ENCODE peak calls at places on chromosomes 11 and 22, in six cellular contexts. C, W, F, I, U and X are unnamed samples.

GRCh38 chr11:64638017-64638664 is 47.1 kb downstream of the SLC22A12 start:
- DNase-seq in W (no peak), C (no peak), U (no peak), F (no peak), I (peak; percentile 83), X (no peak)

GRCh38 chr11:62842171-62842717 is 2.9 kb upstream of the WDR74 start:
- DNase-seq in I (peak; percentile 50), F (no peak), U (peak; percentile 36), C (peak; percentile 56), W (no peak), X (peak; percentile 71)

GRCh38 chr11:61917357-61918109 is at the start of gene RAB3IL1:
- DNase-seq in W (peak; percentile 1), U (no peak), F (peak; percentile 70), C (no peak), I (peak; percentile 85), X (no peak)

GRCh38 chr11:45560153-45560934 is 105.1 kb downstream of the CHST1 start:
- DNase-seq in C (no peak), F (no peak), U (no peak), I (no peak), W (peak; percentile 42), X (no peak)

GRCh38 chr11:61339490-61339878 is 6.5 kb downstream of the TKFC start:
- DNase-seq in F (no peak), C (no peak), I (no peak), U (no peak), W (no peak), X (no peak)

GRCh38 chr11:69321877-69322350 is 28.0 kb downstream of the MYEOV start:
- DNase-seq in W (no peak), I (no peak), U (no peak), F (peak; percentile 79), C (no peak), X (no peak)

GRCh38 chr11:112391086-112391485 is 130.4 kb upstream of the PLET1 start:
- DNase-seq in U (no peak), I (no peak), F (no peak), C (no peak), W (no peak), X (no peak)

GRCh38 chr22:24153959-24154358 is 27.3 kb upstream of the SUSD2 start:
- DNase-seq in U (no peak), I (no peak), W (no peak), C (peak; percentile 46), F (no peak), X (no peak)

GRCh38 chr11:114880458-114880857 is 202.1 kb downstream of the NXPE2 start:
- DNase-seq in I (no peak), W (no peak), C (no peak), F (no peak), U (no peak), X (no peak)

GRCh38 chr22:49933236-49933921 is 14.9 kb downstream of the CRELD2 start:
- DNase-seq in W (no peak), C (no peak), F (no peak), U (no peak), I (no peak), X (no peak)

GRCh38 chr11:31827458-31828206 is 16.5 kb upstream of the PAX6 start:
- DNase-seq in U (no peak), F (no peak), C (no peak), W (no peak), I (no peak), X (no peak)

GRCh38 chr22:29635734-29636357 is 32.4 kb downstream of the NF2 start:
- DNase-seq in F (no peak), I (peak; percentile 12), U (no peak), C (no peak), W (no peak), X (peak; percentile 26)

GRCh38 chr11:122394326-122394725 is 261.2 kb upstream of the UBASH3B start:
- DNase-seq in F (no peak), C (no peak), U (no peak), I (peak; percentile 6), W (peak; percentile 51), X (no peak)

GRCh38 chr11:93131709-93132108 is 66.1 kb downstream of the SLC36A4 start:
- DNase-seq in U (no peak), W (peak; percentile 45), C (no peak), F (no peak), I (no peak), X (no peak)

GRCh38 chr11:92457250-92457649 is 232.6 kb downstream of the FAT3 start:
- DNase-seq in C (no peak), W (no peak), U (no peak), I (no peak), F (no peak), X (no peak)

GRCh38 chr11:17751558-17751957 is 17.0 kb downstream of the KCNC1 start:
- DNase-seq in C (no peak), F (no peak), W (no peak), I (no peak), U (no peak), X (no peak)

GRCh38 chr11:71114124-71114851 is 138.1 kb downstream of the SHANK2 start:
- DNase-seq in U (no peak), W (no peak), C (no peak), I (no peak), F (no peak), X (no peak)